ENCODE peak calls at places on chromosome 6, in eight cellular contexts. One of them, this sample, is unnamed.

GRCh38 chr6:150696156-150696555 is 96.5 kb downstream of the PLEKHG1 start:
- DNase-seq in osteoblast: no peak
- DNase-seq in transverse colon: no peak
- DNase-seq in brain microvascular endothelial cell: no peak
- DNase-seq in colonic mucosa: no peak
- DNase-seq in lower lobe of right lung: no peak
- DNase-seq in astrocyte: no peak
- DNase-seq in gastrocnemius medialis: no peak
- DNase-seq in this sample: no peak

GRCh38 chr6:5231289-5231688 is 29.5 kb downstream of the LYRM4 start:
- DNase-seq in osteoblast: no peak
- DNase-seq in transverse colon: no peak
- DNase-seq in brain microvascular endothelial cell: no peak
- DNase-seq in colonic mucosa: no peak
- DNase-seq in lower lobe of right lung: no peak
- DNase-seq in astrocyte: no peak
- DNase-seq in gastrocnemius medialis: no peak
- DNase-seq in this sample: no peak

GRCh38 chr6:2784930-2785329 is 19.7 kb downstream of the WRNIP1 start:
- DNase-seq in osteoblast: no peak
- DNase-seq in transverse colon: no peak
- DNase-seq in brain microvascular endothelial cell: no peak
- DNase-seq in colonic mucosa: no peak
- DNase-seq in lower lobe of right lung: no peak
- DNase-seq in astrocyte: no peak
- DNase-seq in gastrocnemius medialis: no peak
- DNase-seq in this sample: no peak

GRCh38 chr6:130949553-130949952 is 113.5 kb downstream of the EPB41L2 start:
- DNase-seq in osteoblast: no peak
- DNase-seq in transverse colon: no peak
- DNase-seq in brain microvascular endothelial cell: no peak
- DNase-seq in colonic mucosa: no peak
- DNase-seq in lower lobe of right lung: no peak
- DNase-seq in astrocyte: no peak
- DNase-seq in gastrocnemius medialis: no peak
- DNase-seq in this sample: no peak

GRCh38 chr6:53588816-53589509 is 44.1 kb upstream of the GCLC start:
- DNase-seq in osteoblast: no peak
- DNase-seq in transverse colon: no peak
- DNase-seq in brain microvascular endothelial cell: no peak
- DNase-seq in colonic mucosa: no peak
- DNase-seq in lower lobe of right lung: no peak
- DNase-seq in astrocyte: no peak
- DNase-seq in gastrocnemius medialis: no peak
- DNase-seq in this sample: no peak

GRCh38 chr6:835476-836160 is 142.7 kb upstream of the EXOC2 start:
- DNase-seq in osteoblast: no peak
- DNase-seq in transverse colon: no peak
- DNase-seq in brain microvascular endothelial cell: no peak
- DNase-seq in colonic mucosa: no peak
- DNase-seq in lower lobe of right lung: no peak
- DNase-seq in astrocyte: no peak
- DNase-seq in gastrocnemius medialis: no peak
- DNase-seq in this sample: no peak

GRCh38 chr6:44133981-44134711 is 6.8 kb downstream of the TMEM63B start:
- DNase-seq in osteoblast: no peak
- DNase-seq in transverse colon: no peak
- DNase-seq in brain microvascular endothelial cell: no peak
- DNase-seq in colonic mucosa: no peak
- DNase-seq in lower lobe of right lung: no peak
- DNase-seq in astrocyte: no peak
- DNase-seq in gastrocnemius medialis: no peak
- DNase-seq in this sample: no peak

GRCh38 chr6:137839076-137839475 is 28.0 kb upstream of the TNFAIP3 start:
- DNase-seq in osteoblast: no peak
- DNase-seq in transverse colon: no peak
- DNase-seq in brain microvascular endothelial cell: no peak
- DNase-seq in colonic mucosa: no peak
- DNase-seq in lower lobe of right lung: no peak
- DNase-seq in astrocyte: no peak
- DNase-seq in gastrocnemius medialis: no peak
- DNase-seq in this sample: no peak

DNA sequence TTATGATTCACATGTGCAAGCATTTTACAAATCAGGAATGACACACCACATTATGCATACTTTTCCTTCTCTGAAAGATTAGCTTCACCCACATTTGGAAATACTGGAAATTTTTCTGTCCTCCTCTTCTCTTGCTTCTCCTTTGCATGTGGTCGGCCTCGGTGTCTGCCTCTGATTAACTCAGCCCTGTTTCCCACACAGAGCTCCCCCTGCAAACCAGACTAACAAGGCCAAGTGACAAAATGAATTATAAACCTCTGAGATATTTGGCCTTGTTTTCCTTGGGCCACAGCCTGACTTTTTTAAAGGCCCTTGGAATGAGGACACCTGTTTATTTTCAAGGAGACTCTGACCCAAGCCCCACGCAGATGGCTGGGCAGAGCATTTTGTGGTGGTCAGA is 9.0 kb upstream of the CCN6 start:
- DNase-seq in osteoblast: peak; percentile 94
- DNase-seq in transverse colon: no peak
- DNase-seq in brain microvascular endothelial cell: peak; percentile 87
- DNase-seq in colonic mucosa: no peak
- DNase-seq in lower lobe of right lung: no peak
- DNase-seq in astrocyte: peak; percentile 99
- DNase-seq in gastrocnemius medialis: no peak
- DNase-seq in this sample: no peak
- H3K27ac ChIP-seq in osteoblast: peak overlapping the region; percentile 100
- H3K27ac ChIP-seq in transverse colon: no peak overlapping the region
- H3K27ac ChIP-seq in brain microvascular endothelial cell: peak overlapping the region; percentile 74
- H3K27ac ChIP-seq in colonic mucosa: no peak overlapping the region
- H3K27ac ChIP-seq in lower lobe of right lung: no peak overlapping the region
- H3K27ac ChIP-seq in astrocyte: peak overlapping the region; percentile 89
- H3K27ac ChIP-seq in gastrocnemius medialis: no peak overlapping the region
- H3K27ac ChIP-seq in this sample: no peak overlapping the region

GRCh38 chr6:106973018-106973840 is 1.3 kb downstream of the CD24 start:
- DNase-seq in osteoblast: peak; percentile 76
- DNase-seq in transverse colon: peak; percentile 46
- DNase-seq in brain microvascular endothelial cell: no peak
- DNase-seq in colonic mucosa: peak; percentile 59
- DNase-seq in lower lobe of right lung: peak; percentile 53
- DNase-seq in astrocyte: no peak
- DNase-seq in gastrocnemius medialis: no peak
- DNase-seq in this sample: no peak
- H3K27ac ChIP-seq in osteoblast: no peak overlapping the region
- H3K27ac ChIP-seq in transverse colon: peak overlapping the region; percentile 95
- H3K27ac ChIP-seq in brain microvascular endothelial cell: no peak overlapping the region
- H3K27ac ChIP-seq in colonic mucosa: peak overlapping the region; percentile 76
- H3K27ac ChIP-seq in lower lobe of right lung: no peak overlapping the region
- H3K27ac ChIP-seq in astrocyte: no peak overlapping the region
- H3K27ac ChIP-seq in gastrocnemius medialis: no peak overlapping the region
- H3K27ac ChIP-seq in this sample: no peak overlapping the region

GRCh38 chr6:95093154-95093553 is 484.2 kb upstream of the MANEA start:
- DNase-seq in osteoblast: no peak
- DNase-seq in transverse colon: no peak
- DNase-seq in brain microvascular endothelial cell: no peak
- DNase-seq in colonic mucosa: no peak
- DNase-seq in lower lobe of right lung: no peak
- DNase-seq in astrocyte: peak; percentile 37
- DNase-seq in gastrocnemius medialis: no peak
- DNase-seq in this sample: no peak

GRCh38 chr6:95095855-95096254 is 481.5 kb upstream of the MANEA start:
- DNase-seq in osteoblast: no peak
- DNase-seq in transverse colon: no peak
- DNase-seq in brain microvascular endothelial cell: no peak
- DNase-seq in colonic mucosa: no peak
- DNase-seq in lower lobe of right lung: no peak
- DNase-seq in astrocyte: no peak
- DNase-seq in gastrocnemius medialis: no peak
- DNase-seq in this sample: no peak

GRCh38 chr6:95091823-95092436 is 485.4 kb upstream of the MANEA start:
- DNase-seq in osteoblast: no peak
- DNase-seq in transverse colon: no peak
- DNase-seq in brain microvascular endothelial cell: peak; percentile 39
- DNase-seq in colonic mucosa: no peak
- DNase-seq in lower lobe of right lung: no peak
- DNase-seq in astrocyte: peak; percentile 36
- DNase-seq in gastrocnemius medialis: no peak
- DNase-seq in this sample: peak; percentile 9

GRCh38 chr6:95094751-95095150 is 482.6 kb upstream of the MANEA start:
- DNase-seq in osteoblast: no peak
- DNase-seq in transverse colon: no peak
- DNase-seq in brain microvascular endothelial cell: peak; percentile 13
- DNase-seq in colonic mucosa: no peak
- DNase-seq in lower lobe of right lung: no peak
- DNase-seq in astrocyte: peak; percentile 66
- DNase-seq in gastrocnemius medialis: no peak
- DNase-seq in this sample: no peak

DNA sequence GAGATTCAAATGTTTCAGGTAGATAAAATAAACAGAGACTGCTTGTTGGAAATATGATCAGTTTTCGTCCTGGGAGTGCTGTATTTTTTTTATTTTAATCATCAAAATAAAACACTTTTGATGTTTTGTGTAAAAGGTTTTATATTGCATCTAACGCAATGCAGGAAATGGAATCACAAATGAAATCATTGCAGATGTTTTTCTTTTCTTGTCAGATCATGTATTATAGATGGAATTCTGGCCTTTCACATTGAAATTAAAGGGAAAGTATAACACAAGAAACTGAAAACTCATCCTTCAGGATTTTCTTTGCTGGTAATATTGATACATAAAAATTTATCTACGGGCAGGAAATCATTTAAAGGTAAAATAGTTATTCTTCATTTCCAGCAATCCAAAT is 482.1 kb upstream of the MANEA start:
- DNase-seq in osteoblast: no peak
- DNase-seq in transverse colon: no peak
- DNase-seq in brain microvascular endothelial cell: no peak
- DNase-seq in colonic mucosa: no peak
- DNase-seq in lower lobe of right lung: no peak
- DNase-seq in astrocyte: no peak
- DNase-seq in gastrocnemius medialis: no peak
- DNase-seq in this sample: no peak
- H3K27ac ChIP-seq in osteoblast: no peak overlapping the region
- H3K27ac ChIP-seq in transverse colon: no peak overlapping the region
- H3K27ac ChIP-seq in brain microvascular endothelial cell: no peak overlapping the region
- H3K27ac ChIP-seq in colonic mucosa: no peak overlapping the region
- H3K27ac ChIP-seq in lower lobe of right lung: no peak overlapping the region
- H3K27ac ChIP-seq in astrocyte: peak overlapping the region; percentile 75
- H3K27ac ChIP-seq in gastrocnemius medialis: no peak overlapping the region
- H3K27ac ChIP-seq in this sample: no peak overlapping the region

GRCh38 chr6:10520468-10520867 is 683 bp upstream of the GCNT2 start:
- DNase-seq in osteoblast: no peak
- DNase-seq in transverse colon: no peak
- DNase-seq in brain microvascular endothelial cell: peak; percentile 16
- DNase-seq in colonic mucosa: no peak
- DNase-seq in lower lobe of right lung: no peak
- DNase-seq in astrocyte: no peak
- DNase-seq in gastrocnemius medialis: no peak
- DNase-seq in this sample: no peak
- H3K27ac ChIP-seq in osteoblast: no peak overlapping the region
- H3K27ac ChIP-seq in transverse colon: peak overlapping the region; percentile 50
- H3K27ac ChIP-seq in brain microvascular endothelial cell: peak overlapping the region; percentile 5
- H3K27ac ChIP-seq in colonic mucosa: no peak overlapping the region
- H3K27ac ChIP-seq in lower lobe of right lung: peak overlapping the region; percentile 71
- H3K27ac ChIP-seq in astrocyte: no peak overlapping the region
- H3K27ac ChIP-seq in gastrocnemius medialis: no peak overlapping the region
- H3K27ac ChIP-seq in this sample: no peak overlapping the region